ENCODE peak calls at places on chromosome 7, in six cellular contexts. Y is naive thymus-derived CD8-positive, alpha-beta T cell; G is body of pancreas; L is activated CD4-positive, alpha-beta T cell treated with anti-CD3 and anti-CD28 coated beads for 24 hours; N is stimulated activated CD8-positive, alpha-beta memory T cell treated with anti-CD3 and anti-CD28 coated beads, Interleukin-15, amount 100 ng/mL, for 4 hours; P is A673. J is an unnamed sample.

GRCh38 chr7:128007293-128007680 is 23.9 kb downstream of the LRRC4 start:
- DNase-seq in Y (no peak), G (no peak), L (no peak), N (no peak), P (no peak), J (no peak)

GRCh38 chr7:94064541-94065191 is 60.5 kb upstream of the BET1 start:
- DNase-seq in Y (no peak), G (no peak), L (no peak), N (no peak), P (peak), J (no peak)

GRCh38 chr7:38190010-38190409 is 12.0 kb downstream of the STARD3NL start:
- DNase-seq in Y (no peak), G (no peak), L (no peak), N (no peak), P (no peak), J (no peak)

GRCh38 chr7:151832656-151833055 is 44.3 kb downstream of the PRKAG2 start:
- DNase-seq in Y (no peak), G (no peak), L (no peak), N (no peak), P (no peak), J (no peak)

GRCh38 chr7:102064361-102065025 is 222.2 kb upstream of the SH2B2 start:
- DNase-seq in Y (no peak), G (no peak), L (no peak), N (no peak), P (no peak), J (no peak)

GRCh38 chr7:77903597-77903996 is 105.0 kb downstream of the PHTF2 start:
- DNase-seq in Y (no peak), G (peak), L (no peak), N (no peak), P (peak), J (peak)

GRCh38 chr7:149284343-149284742 is 22.3 kb downstream of the ZNF783 start:
- DNase-seq in Y (peak), G (no peak), L (no peak), N (no peak), P (no peak), J (no peak)

GRCh38 chr7:152085116-152085515 is 59.6 kb downstream of the GALNT11 start:
- DNase-seq in Y (no peak), G (no peak), L (no peak), N (no peak), P (no peak), J (no peak)

GRCh38 chr7:112202819-112203218 is 3.4 kb downstream of the DOCK4 start:
- DNase-seq in Y (no peak), G (peak), L (no peak), N (no peak), P (no peak), J (no peak)

GRCh38 chr7:8190121-8190895 is 71.7 kb downstream of the ICA1 start:
- DNase-seq in Y (peak), G (peak), L (peak), N (no peak), P (peak), J (no peak)

J was measured in iPS DF 19.7.